ENCODE peak calls at places on chromosome X, in four cellular contexts. One of them, this sample, is unnamed.

GRCh38 chrX:34875204-34875603 is 67.4 kb upstream of the FAM47B start:
- DNase-seq in tibial nerve: no peak
- DNase-seq in tibial artery: no peak
- DNase-seq in thyroid gland: peak
- DNase-seq in this sample: peak

GRCh38 chrX:46647251-46647650 is 73.7 kb downstream of the CHST7 start:
- DNase-seq in thyroid gland: no peak
- DNase-seq in tibial nerve: no peak
- DNase-seq in tibial artery: no peak
- DNase-seq in this sample: no peak

GRCh38 chrX:153410328-153410727 is 944 bp upstream of the ZFP92 start:
- DNase-seq in tibial nerve: no peak
- DNase-seq in thyroid gland: no peak
- DNase-seq in tibial artery: no peak
- DNase-seq in this sample: no peak

GRCh38 chrX:118974908-118975671 is 672 bp downstream of the LONRF3 start:
- DNase-seq in thyroid gland: peak
- DNase-seq in tibial nerve: no peak
- DNase-seq in tibial artery: peak
- DNase-seq in this sample: no peak

GRCh38 chrX:57453901-57454300 is 137.9 kb upstream of the ZXDB start:
- DNase-seq in thyroid gland: peak
- DNase-seq in tibial nerve: no peak
- DNase-seq in tibial artery: no peak
- DNase-seq in this sample: peak

GRCh38 chrX:136623400-136623799 is 24.6 kb upstream of the CD40LG start:
- DNase-seq in tibial nerve: no peak
- DNase-seq in thyroid gland: no peak
- DNase-seq in tibial artery: no peak
- DNase-seq in this sample: no peak

GRCh38 chrX:153459976-153460375 is 10.4 kb downstream of the HAUS7 start:
- DNase-seq in thyroid gland: no peak
- DNase-seq in tibial artery: no peak
- DNase-seq in tibial nerve: no peak
- DNase-seq in this sample: peak

GRCh38 chrX:104370089-104370488 is 115.4 kb upstream of the ESX1 start:
- DNase-seq in tibial nerve: no peak
- DNase-seq in tibial artery: no peak
- DNase-seq in thyroid gland: peak
- DNase-seq in this sample: peak

GRCh38 chrX:123859409-123859827 is 435 bp upstream of the XIAP start:
- DNase-seq in tibial nerve: peak
- DNase-seq in thyroid gland: peak
- DNase-seq in tibial artery: peak
- DNase-seq in this sample: no peak

GRCh38 chrX:149937881-149938426 is 337 bp downstream of the EOLA2 start:
- DNase-seq in tibial nerve: no peak
- DNase-seq in tibial artery: peak
- DNase-seq in thyroid gland: peak
- DNase-seq in this sample: no peak

GRCh38 chrX:70042399-70043371 is 7.1 kb downstream of the AWAT2 start:
- DNase-seq in tibial artery: no peak
- DNase-seq in tibial nerve: no peak
- DNase-seq in thyroid gland: peak
- DNase-seq in this sample: no peak

GRCh38 chrX:12973561-12974216 is 1.2 kb upstream of the TMSB4X start:
- DNase-seq in tibial artery: no peak
- DNase-seq in tibial nerve: no peak
- DNase-seq in thyroid gland: no peak
- DNase-seq in this sample: no peak

GRCh38 chrX:153925739-153926593 is at the start of gene ARHGAP4:
- DNase-seq in tibial nerve: no peak
- DNase-seq in tibial artery: no peak
- DNase-seq in thyroid gland: no peak
- DNase-seq in this sample: no peak

GRCh38 chrX:38375888-38376287 is 23.5 kb downstream of the OTC start:
- DNase-seq in tibial nerve: no peak
- DNase-seq in thyroid gland: no peak
- DNase-seq in tibial artery: no peak
- DNase-seq in this sample: peak

GRCh38 chrX:139642241-139642927 is 65.6 kb downstream of the MCF2 start:
- DNase-seq in tibial artery: no peak
- DNase-seq in thyroid gland: no peak
- DNase-seq in tibial nerve: no peak
- DNase-seq in this sample: peak

GRCh38 chrX:103913356-103914020 is 48.9 kb upstream of the TMSB15B start:
- DNase-seq in thyroid gland: no peak
- DNase-seq in tibial artery: no peak
- DNase-seq in tibial nerve: no peak
- DNase-seq in this sample: no peak

GRCh38 chrX:119753639-119754257 is 4.6 kb upstream of the SOWAHD start:
- DNase-seq in tibial nerve: peak
- DNase-seq in thyroid gland: no peak
- DNase-seq in tibial artery: no peak
- DNase-seq in this sample: no peak

GRCh38 chrX:39953879-39954278 is 143.9 kb downstream of the BCOR start:
- DNase-seq in thyroid gland: peak
- DNase-seq in tibial artery: peak
- DNase-seq in tibial nerve: peak
- DNase-seq in this sample: peak

GRCh38 chrX:323721-324628 is 5.4 kb upstream of the GTPBP6 start:
- DNase-seq in tibial artery: peak
- DNase-seq in tibial nerve: no peak
- DNase-seq in thyroid gland: peak
- DNase-seq in this sample: peak

GRCh38 chrX:56219702-56220101 is 12.5 kb upstream of the KLF8 start:
- DNase-seq in tibial nerve: no peak
- DNase-seq in tibial artery: no peak
- DNase-seq in thyroid gland: no peak
- DNase-seq in this sample: no peak

GRCh38 chrX:39614680-39614998 is 483.1 kb downstream of the BCOR start:
- DNase-seq in tibial nerve: no peak
- DNase-seq in tibial artery: no peak
- DNase-seq in thyroid gland: no peak
- DNase-seq in this sample: no peak

GRCh38 chrX:22912598-22912997 is 87.2 kb upstream of the DDX53 start:
- DNase-seq in thyroid gland: no peak
- DNase-seq in tibial nerve: no peak
- DNase-seq in tibial artery: no peak
- DNase-seq in this sample: no peak

GRCh38 chrX:28997716-28998115 is 410.5 kb downstream of the IL1RAPL1 start:
- DNase-seq in tibial nerve: no peak
- DNase-seq in tibial artery: no peak
- DNase-seq in thyroid gland: no peak
- DNase-seq in this sample: no peak

GRCh38 chrX:136636121-136636520 is 11.8 kb upstream of the CD40LG start:
- DNase-seq in thyroid gland: no peak
- DNase-seq in tibial artery: no peak
- DNase-seq in tibial nerve: no peak
- DNase-seq in this sample: no peak

GRCh38 chrX:37883196-37883595 is 35.8 kb upstream of the DYNLT3 start:
- DNase-seq in tibial nerve: no peak
- DNase-seq in thyroid gland: no peak
- DNase-seq in tibial artery: no peak
- DNase-seq in this sample: peak

GRCh38 chrX:24668111-24668510 is 21.0 kb upstream of the PCYT1B start:
- DNase-seq in tibial nerve: no peak
- DNase-seq in thyroid gland: no peak
- DNase-seq in tibial artery: no peak
- DNase-seq in this sample: no peak

GRCh38 chrX:148933881-148934280 is 433.5 kb downstream of the AFF2 start:
- DNase-seq in thyroid gland: no peak
- DNase-seq in tibial nerve: no peak
- DNase-seq in tibial artery: no peak
- DNase-seq in this sample: peak

GRCh38 chrX:38069273-38069672 is 62.9 kb downstream of the SYTL5 start:
- DNase-seq in thyroid gland: no peak
- DNase-seq in tibial artery: no peak
- DNase-seq in tibial nerve: no peak
- DNase-seq in this sample: no peak

GRCh38 chrX:39757971-39758370 is 339.8 kb downstream of the BCOR start:
- DNase-seq in tibial artery: no peak
- DNase-seq in tibial nerve: no peak
- DNase-seq in thyroid gland: no peak
- DNase-seq in this sample: no peak

GRCh38 chrX:65706041-65706828 is 38.8 kb downstream of the MSN start:
- DNase-seq in tibial nerve: no peak
- DNase-seq in tibial artery: peak
- DNase-seq in thyroid gland: peak
- DNase-seq in this sample: peak

GRCh38 chrX:53379747-53380146 is 42.7 kb downstream of the SMC1A start:
- DNase-seq in tibial nerve: no peak
- DNase-seq in thyroid gland: no peak
- DNase-seq in tibial artery: no peak
- DNase-seq in this sample: no peak

GRCh38 chrX:78514852-78515251 is 144.3 kb downstream of the RTL3 start:
- DNase-seq in tibial nerve: no peak
- DNase-seq in tibial artery: no peak
- DNase-seq in thyroid gland: no peak
- DNase-seq in this sample: peak

GRCh38 chrX:46268429-46268828 is 276.8 kb downstream of the ZNF674 start:
- DNase-seq in tibial artery: no peak
- DNase-seq in tibial nerve: no peak
- DNase-seq in thyroid gland: no peak
- DNase-seq in this sample: peak

GRCh38 chrX:16573781-16574180 is 76.2 kb upstream of the S100G start:
- DNase-seq in tibial artery: no peak
- DNase-seq in tibial nerve: no peak
- DNase-seq in thyroid gland: no peak
- DNase-seq in this sample: peak
- H3K27ac ChIP-seq in tibial artery: no peak
- H3K27ac ChIP-seq in tibial nerve: no peak
- H3K27ac ChIP-seq in thyroid gland: no peak
- H3K27ac ChIP-seq in this sample: no peak

DNA sequence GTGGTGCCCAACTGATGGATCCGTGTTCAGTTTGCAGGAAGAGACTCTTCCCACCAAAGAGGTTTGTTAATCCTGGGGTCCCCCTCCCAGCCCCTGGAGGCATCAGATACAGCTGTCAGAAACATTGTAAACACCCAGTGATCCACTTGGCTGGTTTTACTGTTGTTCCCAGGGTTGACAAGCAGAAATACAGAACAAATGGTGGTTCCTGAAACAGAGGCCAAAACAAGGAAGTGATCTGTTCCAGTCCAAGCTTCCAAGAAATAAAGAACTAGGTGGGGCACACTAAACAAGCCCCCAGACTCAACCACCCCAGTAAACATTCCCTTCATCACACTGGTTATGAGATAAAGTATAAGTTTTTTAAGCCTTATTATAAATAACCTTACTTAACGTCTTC is 1.4 kb downstream of the TMLHE start:
- DNase-seq in tibial artery: no peak
- DNase-seq in thyroid gland: no peak
- DNase-seq in tibial nerve: no peak
- DNase-seq in this sample: no peak
- H3K4me3 ChIP-seq in tibial artery: peak
- H3K4me3 ChIP-seq in thyroid gland: no peak
- H3K4me3 ChIP-seq in tibial nerve: peak
- H3K4me3 ChIP-seq in this sample: peak

DNA sequence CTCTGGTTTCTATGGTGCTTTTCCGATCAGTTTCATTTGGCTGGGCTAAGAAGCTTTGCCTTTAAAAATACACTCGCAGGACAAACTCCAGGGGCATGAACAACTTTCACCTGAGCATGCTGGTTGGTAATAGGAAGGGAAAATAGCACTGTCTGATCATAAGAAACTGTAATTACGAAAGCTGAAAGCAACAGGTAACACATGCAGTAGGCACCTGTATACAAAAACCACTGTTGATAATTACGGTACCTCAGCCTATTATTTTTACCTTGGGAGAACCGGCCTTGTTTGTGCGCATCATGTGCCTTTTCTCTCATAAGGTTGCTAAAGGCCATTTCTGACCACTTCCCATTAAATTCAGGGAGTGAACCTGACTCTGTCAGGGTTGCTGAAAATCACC is 45.7 kb downstream of the RTL9 start:
- DNase-seq in tibial nerve: no peak
- DNase-seq in thyroid gland: no peak
- DNase-seq in tibial artery: no peak
- DNase-seq in this sample: no peak
- H3K27ac ChIP-seq in tibial nerve: no peak
- H3K27ac ChIP-seq in thyroid gland: no peak
- H3K27ac ChIP-seq in tibial artery: no peak
- H3K27ac ChIP-seq in this sample: no peak

GRCh38 chrX:98490670-98491069 is 1607.0 kb downstream of the RPA4 start:
- DNase-seq in tibial nerve: no peak
- DNase-seq in tibial artery: no peak
- DNase-seq in thyroid gland: no peak
- DNase-seq in this sample: no peak
- H3K4me3 ChIP-seq in tibial nerve: no peak
- H3K4me3 ChIP-seq in tibial artery: no peak
- H3K4me3 ChIP-seq in thyroid gland: no peak
- H3K4me3 ChIP-seq in this sample: no peak

GRCh38 chrX:97310373-97310772 is 426.7 kb downstream of the RPA4 start:
- DNase-seq in tibial nerve: no peak
- DNase-seq in thyroid gland: no peak
- DNase-seq in tibial artery: no peak
- DNase-seq in this sample: peak

GRCh38 chrX:97309717-97310116 is 426.0 kb downstream of the RPA4 start:
- DNase-seq in tibial artery: no peak
- DNase-seq in tibial nerve: no peak
- DNase-seq in thyroid gland: no peak
- DNase-seq in this sample: no peak

GRCh38 chrX:97311066-97311778 is 427.5 kb downstream of the RPA4 start:
- DNase-seq in tibial nerve: no peak
- DNase-seq in thyroid gland: no peak
- DNase-seq in tibial artery: no peak
- DNase-seq in this sample: no peak

GRCh38 chrX:97308161-97308560 is 424.5 kb downstream of the RPA4 start:
- DNase-seq in tibial artery: no peak
- DNase-seq in tibial nerve: no peak
- DNase-seq in thyroid gland: no peak
- DNase-seq in this sample: no peak

DNA sequence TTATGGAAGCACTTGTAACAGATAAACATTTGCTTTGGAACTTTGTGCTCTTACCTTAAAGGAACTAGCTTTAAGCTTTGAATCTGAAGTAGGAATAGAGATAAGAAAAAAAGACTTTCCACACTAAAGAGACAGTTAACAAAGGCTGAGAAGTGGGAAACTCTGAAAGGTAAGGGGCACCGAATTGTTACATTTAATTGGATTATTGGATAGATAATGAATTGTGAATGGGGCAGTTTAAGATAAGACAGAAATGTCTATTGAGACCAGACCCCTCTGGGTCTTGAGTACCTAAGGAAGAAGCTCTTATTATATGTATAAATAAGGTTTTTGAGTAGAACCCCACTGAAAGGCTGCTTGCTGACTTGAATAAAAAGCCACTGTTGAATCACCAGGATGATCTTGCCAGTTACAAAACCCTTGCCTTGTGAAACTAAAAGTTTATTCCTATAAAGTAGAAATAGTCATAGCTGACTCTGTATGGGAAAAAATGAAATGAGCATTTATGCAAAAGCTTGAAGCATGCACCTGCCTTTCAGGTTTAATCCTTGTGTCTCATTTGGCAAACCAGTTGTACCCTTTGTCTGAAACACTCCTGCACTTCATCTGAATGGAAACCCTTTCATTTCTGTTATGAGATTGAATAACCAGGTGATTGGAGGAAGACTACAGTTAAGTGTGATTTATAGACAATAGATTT is 423.2 kb downstream of the RPA4 start:
- DNase-seq in thyroid gland: no peak
- DNase-seq in tibial artery: no peak
- DNase-seq in tibial nerve: no peak
- DNase-seq in this sample: no peak
- H3K27ac ChIP-seq in thyroid gland: no peak
- H3K27ac ChIP-seq in tibial artery: no peak
- H3K27ac ChIP-seq in tibial nerve: no peak
- H3K27ac ChIP-seq in this sample: no peak

This sample was measured in mammary epithelial cell.